ENCODE peak calls at places on chromosome X, in eight cellular contexts. C is Peyer's patch; P is KBM-7; R is HCT116; B is activated T-cell treated with anti-CD3 and anti-CD28 coated beads for 24 hours; S is CD8-positive, alpha-beta T cell; I is psoas muscle; O is stimulated activated CD8-positive, alpha-beta memory T cell treated with anti-CD3 and anti-CD28 coated beads, Interleukin-15, amount 100 ng/mL, for 1 hour. F is an unnamed sample.

GRCh38 chrX:30865020-30865419 is 24.0 kb downstream of the TAB3 start:
- DNase-seq in P (peak), O (no peak), I (no peak), C (no peak), B (no peak), S (no peak), R (no peak), F (no peak)

GRCh38 chrX:13898603-13899002 is 81.7 kb upstream of the GPM6B start:
- DNase-seq in S (no peak), C (no peak), P (no peak), I (no peak), R (no peak), B (no peak), O (no peak), F (no peak)

GRCh38 chrX:153551135-153551534 is 33.7 kb downstream of the ATP2B3 start:
- DNase-seq in R (no peak), B (no peak), C (no peak), O (no peak), I (no peak), S (no peak), P (no peak), F (no peak)

GRCh38 chrX:13081385-13082285 is 37.2 kb upstream of the FAM9C start:
- DNase-seq in I (no peak), B (no peak), O (no peak), S (no peak), P (peak), R (no peak), C (no peak), F (no peak)

GRCh38 chrX:114611018-114611619 is 27.2 kb downstream of the HTR2C start:
- DNase-seq in I (no peak), P (peak), C (peak), R (peak), O (no peak), S (no peak), B (no peak), F (no peak)

GRCh38 chrX:38473715-38474114 is 87.6 kb upstream of the TSPAN7 start:
- DNase-seq in C (no peak), R (no peak), I (no peak), O (no peak), S (no peak), P (no peak), B (no peak), F (no peak)

GRCh38 chrX:68822641-68823410 is 6.0 kb upstream of the EFNB1 start:
- DNase-seq in O (no peak), I (no peak), B (no peak), S (no peak), P (peak), R (peak), C (no peak), F (no peak)

GRCh38 chrX:53594354-53594753 is 92.2 kb downstream of the HUWE1 start:
- DNase-seq in C (no peak), B (no peak), O (no peak), I (no peak), R (no peak), S (no peak), P (no peak), F (no peak)

GRCh38 chrX:40928076-40928475 is 157.2 kb upstream of the USP9X start:
- DNase-seq in S (no peak), P (no peak), R (no peak), C (no peak), B (no peak), I (no peak), O (no peak), F (no peak)

GRCh38 chrX:16484338-16484737 is 165.6 kb upstream of the S100G start:
- DNase-seq in C (no peak), O (peak), S (peak), R (peak), P (peak), B (peak), I (no peak), F (peak)

GRCh38 chrX:81316163-81316562 is 114.3 kb downstream of the SH3BGRL start:
- DNase-seq in R (no peak), C (no peak), O (no peak), P (peak), B (no peak), S (no peak), I (no peak), F (no peak)

GRCh38 chrX:112211459-112211858 is 128.9 kb upstream of the TRPC5 start:
- DNase-seq in R (no peak), S (no peak), I (no peak), C (no peak), O (no peak), B (no peak), P (peak), F (peak)

GRCh38 chrX:120755066-120755846 is 120.4 kb downstream of the CT47B1 start:
- DNase-seq in R (no peak), P (peak), C (peak), I (no peak), O (no peak), B (no peak), S (no peak), F (no peak)

GRCh38 chrX:115949900-115950822 is 220.4 kb upstream of the AGTR2 start:
- DNase-seq in C (peak), I (no peak), O (no peak), B (no peak), P (peak), R (no peak), S (no peak), F (no peak)

GRCh38 chrX:1444896-1445480 is 7.7 kb downstream of the ASMTL start:
- DNase-seq in I (no peak), B (no peak), R (no peak), S (no peak), O (no peak), C (peak), P (no peak), F (no peak)

GRCh38 chrX:46722742-46723568 is 36.0 kb downstream of the SLC9A7 start:
- DNase-seq in C (no peak), P (no peak), R (no peak), B (no peak), S (no peak), I (no peak), O (no peak), F (no peak)

GRCh38 chrX:109600114-109600710 is 24.8 kb downstream of the KCNE5 start:
- DNase-seq in P (peak), I (no peak), C (no peak), O (no peak), R (no peak), S (no peak), B (no peak), F (no peak)

GRCh38 chrX:700936-701335 is 70.3 kb downstream of the SHOX start:
- DNase-seq in I (no peak), S (no peak), R (no peak), B (no peak), O (no peak), P (no peak), C (no peak), F (no peak)

GRCh38 chrX:103464071-103464773 is 55.1 kb downstream of the RAB40A start:
- DNase-seq in R (peak), I (no peak), C (no peak), B (no peak), P (peak), S (no peak), O (no peak), F (no peak)

GRCh38 chrX:149871940-149872339 is 9.0 kb upstream of the MAGEA8 start:
- DNase-seq in B (peak), I (no peak), P (peak), R (peak), S (peak), C (no peak), O (peak), F (peak)

GRCh38 chrX:135974279-135974856 is 580 bp upstream of the MMGT1 start:
- DNase-seq in R (peak), O (peak), I (peak), P (peak), S (peak), C (peak), B (peak), F (peak)

GRCh38 chrX:13495232-13495631 is 74.2 kb upstream of the EGFL6 start:
- DNase-seq in S (no peak), I (no peak), O (no peak), R (peak), B (no peak), P (no peak), C (no peak), F (no peak)